ENCODE peak calls at places on chromosomes 13 and 19, in six cellular contexts. J is AG09309, D is SK-N-SH, O is AG09319, I is endothelial cell, H is fibroblast of lung. A is an unnamed sample.

GRCh38 chr19:18859676-18860301 is 28.0 kb downstream of the UPF1 start:
- DNase-seq in J (no peak), D (no peak), O (no peak), I (peak), H (peak), A (no peak)

GRCh38 chr13:44393391-44393790 is 19.8 kb downstream of the SERP2 start:
- DNase-seq in J (no peak), D (no peak), O (no peak), I (no peak), H (no peak), A (no peak)

GRCh38 chr13:94712812-94713555 is 639 bp upstream of the SOX21 start:
- DNase-seq in J (peak), D (peak), O (peak), I (peak), H (peak), A (no peak)

GRCh38 chr19:45786533-45786894 is 4.2 kb upstream of the DMPK start:
- DNase-seq in J (no peak), D (no peak), O (no peak), I (no peak), H (no peak), A (no peak)

GRCh38 chr13:78497702-78498319 is 105.5 kb downstream of the POU4F1 start:
- DNase-seq in J (no peak), D (peak), O (no peak), I (no peak), H (no peak), A (no peak)

GRCh38 chr19:38324431-38324830 is 4.8 kb downstream of the KCNK6 start:
- DNase-seq in J (no peak), D (no peak), O (no peak), I (no peak), H (no peak), A (peak)

GRCh38 chr13:112184851-112185371 is 118.0 kb downstream of the SOX1 start:
- DNase-seq in J (no peak), D (no peak), O (no peak), I (no peak), H (no peak), A (no peak)

GRCh38 chr13:50707533-50708096 is 135.9 kb downstream of the DLEU7 start:
- DNase-seq in J (no peak), D (peak), O (no peak), I (no peak), H (no peak), A (no peak)

GRCh38 chr19:40596608-40597328 is 4.4 kb upstream of the LTBP4 start:
- DNase-seq in J (no peak), D (peak), O (no peak), I (peak), H (peak), A (no peak)

GRCh38 chr13:99892189-99892588 is 79.4 kb downstream of the ZIC5 start:
- DNase-seq in J (no peak), D (no peak), O (no peak), I (no peak), H (no peak), A (no peak)

GRCh38 chr19:6047741-6048231 is 62.5 kb downstream of the RFX2 start:
- DNase-seq in J (no peak), D (peak), O (no peak), I (peak), H (peak), A (peak)

GRCh38 chr19:47813995-47814328 is 7.8 kb upstream of the CRX start:
- DNase-seq in J (no peak), D (no peak), O (no peak), I (no peak), H (no peak), A (no peak)
- TF ChIP-seq CTCF in J (no peak), D (no peak), O (no peak), I (peak), H (no peak), A (no peak)

GRCh38 chr13:20305587-20305986 is 73.5 kb upstream of the GJB6 start:
- DNase-seq in J (no peak), D (no peak), O (no peak), I (no peak), H (no peak), A (no peak)
- TF ChIP-seq CTCF in J (no peak), D (no peak), O (no peak), I (no peak), H (no peak), A (no peak)

DNA sequence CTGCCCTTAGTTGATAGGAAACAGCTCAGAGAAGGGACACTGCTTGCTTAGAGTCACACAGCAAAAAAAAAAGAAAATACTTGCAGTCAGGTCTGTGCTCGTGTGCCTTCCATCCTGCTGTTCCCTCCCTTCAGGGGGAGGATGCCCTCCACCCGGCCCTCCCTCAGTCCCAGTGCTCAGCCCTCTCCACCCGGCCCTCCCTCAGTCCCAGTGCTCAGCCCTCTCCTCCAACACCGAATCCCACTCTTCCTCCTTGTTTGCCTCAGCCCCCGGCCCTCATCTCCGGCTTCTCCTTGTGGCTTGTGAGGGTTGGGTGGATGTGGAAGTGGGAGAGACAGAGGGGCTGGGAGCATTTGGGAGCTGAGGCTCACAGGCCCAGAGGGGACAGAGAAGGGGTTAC is 5.8 kb downstream of the TFPT start:
- DNase-seq in J (no peak), D (no peak), O (no peak), I (no peak), H (no peak), A (no peak)
- TF ChIP-seq CTCF in J (no peak), D (no peak), O (no peak), I (no peak), H (no peak), A (no peak)

GRCh38 chr19:1883784-1884183 is 1.5 kb downstream of the ABHD17A start:
- DNase-seq in J (no peak), D (no peak), O (no peak), I (no peak), H (no peak), A (no peak)

GRCh38 chr19:1882089-1882785 is 3.1 kb downstream of the ABHD17A start:
- DNase-seq in J (no peak), D (no peak), O (no peak), I (peak), H (no peak), A (no peak)

GRCh38 chr19:1884719-1885334 is 469 bp downstream of the ABHD17A start:
- DNase-seq in J (no peak), D (peak), O (no peak), I (no peak), H (no peak), A (no peak)

GRCh38 chr19:1884291-1884718 is 991 bp downstream of the ABHD17A start:
- DNase-seq in J (no peak), D (no peak), O (no peak), I (no peak), H (no peak), A (no peak)

GRCh38 chr19:1882786-1883692 is 2.3 kb downstream of the ABHD17A start:
- DNase-seq in J (no peak), D (no peak), O (no peak), I (no peak), H (no peak), A (no peak)
- TF ChIP-seq CTCF in J (no peak), D (no peak), O (no peak), I (no peak), H (no peak), A (no peak)

A was measured in bronchial epithelial cell.